ENCODE peak calls at places on chromosomes 13 and 19, in four cellular contexts. E is GM23248, Y is GM12878, H is PC-3. O is an unnamed sample.

GRCh38 chr13:93080166-93080565 is 146.4 kb upstream of the GPC6 start:
- DNase-seq in E (no peak), Y (no peak), H (no peak), O (no peak)

GRCh38 chr19:12665281-12665573 is 1.3 kb downstream of the MAN2B1 start:
- DNase-seq in E (no peak), Y (peak; percentile 61), H (no peak), O (no peak)

GRCh38 chr19:33416307-33417215 is 43.1 kb downstream of the CEBPG start:
- DNase-seq in E (peak; percentile 71), Y (no peak), H (peak; percentile 77), O (peak; percentile 3)

GRCh38 chr13:99614465-99614885 is 113.2 kb downstream of the TM9SF2 start:
- DNase-seq in E (no peak), Y (no peak), H (no peak), O (no peak)

GRCh38 chr13:108961542-108962125 is 332.2 kb downstream of the MYO16 start:
- DNase-seq in E (peak; percentile 67), Y (peak; percentile 24), H (peak; percentile 67), O (peak; percentile 85)

GRCh38 chr19:6709549-6709948 is 10.9 kb downstream of the C3 start:
- DNase-seq in E (no peak), Y (no peak), H (no peak), O (no peak)

GRCh38 chr13:102873653-102874052 is 27.8 kb downstream of the ERCC5 start:
- DNase-seq in E (peak; percentile 24), Y (no peak), H (peak; percentile 46), O (no peak)

GRCh38 chr19:48446579-48446978 is 796 bp downstream of the GRWD1 start:
- DNase-seq in E (no peak), Y (no peak), H (no peak), O (no peak)

GRCh38 chr13:46530084-46530935 is 22.7 kb upstream of the LRCH1 start:
- DNase-seq in E (peak; percentile 67), Y (no peak), H (peak; percentile 80), O (no peak)

GRCh38 chr13:84994582-84994981 is 804.6 kb downstream of the SLITRK6 start:
- DNase-seq in E (no peak), Y (no peak), H (peak; percentile 67), O (peak; percentile 26)

GRCh38 chr13:69959041-69959440 is 148.6 kb upstream of the ATXN8OS start:
- DNase-seq in E (no peak), Y (no peak), H (no peak), O (no peak)

GRCh38 chr13:29577135-29578051 is 18.1 kb downstream of the SLC7A1 start:
- DNase-seq in E (peak; percentile 70), Y (no peak), H (peak; percentile 32), O (no peak)

GRCh38 chr13:99033814-99034213 is 56.0 kb upstream of the DOCK9 start:
- DNase-seq in E (peak; percentile 62), Y (no peak), H (peak; percentile 48), O (no peak)

GRCh38 chr13:31175847-31176536 is 14.3 kb upstream of the HSPH1 start:
- DNase-seq in E (no peak), Y (no peak), H (no peak), O (no peak)

GRCh38 chr19:38155453-38155852 is 68.6 kb downstream of the DPF1 start:
- DNase-seq in E (peak; percentile 43), Y (no peak), H (no peak), O (no peak)

GRCh38 chr19:4402171-4403004 is at the start of gene CHAF1A:
- DNase-seq in E (peak; percentile 100), Y (peak; percentile 99), H (peak; percentile 98), O (peak; percentile 100)

GRCh38 chr13:34523401-34523800 is 418.7 kb upstream of the NBEA start:
- DNase-seq in E (no peak), Y (no peak), H (peak; percentile 40), O (no peak)

GRCh38 chr19:41547569-41547968 is 28.4 kb upstream of the CEACAM21 start:
- DNase-seq in E (no peak), Y (no peak), H (no peak), O (no peak)

DNA sequence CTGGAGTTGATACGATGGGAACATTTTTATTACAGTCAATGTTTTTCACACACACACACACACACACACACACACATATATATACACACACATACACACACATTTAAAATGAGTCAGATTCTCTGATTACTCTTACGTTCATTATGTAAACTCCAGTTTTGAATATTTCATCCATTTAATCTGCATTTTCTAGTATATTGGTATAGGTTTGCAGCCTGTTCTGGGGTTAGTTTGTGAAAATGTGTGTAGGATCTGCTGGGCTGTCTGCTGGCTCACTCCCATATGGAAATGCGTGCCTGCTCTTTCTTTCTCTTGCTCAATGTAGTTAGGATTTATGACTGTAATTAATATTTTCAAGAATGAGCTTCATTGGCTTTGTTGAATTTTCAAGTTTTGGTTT is 7.1 kb downstream of the LILRB2 start:
- DNase-seq in E (no peak), Y (no peak), H (no peak), O (no peak)
- TF ChIP-seq EZH2 in E (no peak), Y (no peak), H (no peak), O (no peak)

DNA sequence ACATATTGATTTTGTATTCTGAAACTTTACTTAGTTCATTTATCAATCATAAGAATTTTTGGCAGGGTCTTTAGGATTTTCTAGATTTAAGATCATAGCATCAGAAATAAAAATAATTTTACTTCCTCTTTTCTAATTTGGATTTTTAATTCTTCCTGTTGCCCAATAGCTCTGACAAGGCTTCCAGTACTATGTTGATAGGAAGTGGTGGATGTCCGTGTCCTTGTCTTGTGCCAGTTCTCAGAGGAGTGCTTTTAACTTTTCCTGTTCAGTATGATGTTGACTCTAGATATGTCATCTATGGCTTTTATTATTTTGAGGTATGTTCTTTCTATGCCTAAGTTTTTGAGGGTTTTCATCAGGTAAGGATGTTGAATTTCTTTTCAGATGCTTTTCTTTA is 7.6 kb upstream of the KIR2DL4 start:
- DNase-seq in E (no peak), Y (no peak), H (no peak), O (no peak)
- H3K9ac ChIP-seq in E (no peak overlapping the region), Y (no peak overlapping the region), H (no peak overlapping the region), O (no peak overlapping the region)

GRCh38 chr19:40216777-40217026 is 1.5 kb downstream of the TTC9B start:
- DNase-seq in E (no peak), Y (no peak), H (no peak), O (no peak)
- TF ChIP-seq EZH2 in E (peak; percentile 1), Y (no peak), H (no peak), O (no peak)

GRCh38 chr19:3055741-3056453 is 6.4 kb downstream of the TLE5 start:
- DNase-seq in E (no peak), Y (no peak), H (peak; percentile 81), O (no peak)

GRCh38 chr19:3054972-3055740 is 7.1 kb downstream of the TLE5 start:
- DNase-seq in E (no peak), Y (no peak), H (peak; percentile 49), O (no peak)

GRCh38 chr19:3053218-3053621 is 9.1 kb downstream of the TLE5 start:
- DNase-seq in E (no peak), Y (no peak), H (no peak), O (no peak)

GRCh38 chr19:3053780-3054179 is 8.5 kb downstream of the TLE5 start:
- DNase-seq in E (no peak), Y (no peak), H (no peak), O (no peak)

DNA sequence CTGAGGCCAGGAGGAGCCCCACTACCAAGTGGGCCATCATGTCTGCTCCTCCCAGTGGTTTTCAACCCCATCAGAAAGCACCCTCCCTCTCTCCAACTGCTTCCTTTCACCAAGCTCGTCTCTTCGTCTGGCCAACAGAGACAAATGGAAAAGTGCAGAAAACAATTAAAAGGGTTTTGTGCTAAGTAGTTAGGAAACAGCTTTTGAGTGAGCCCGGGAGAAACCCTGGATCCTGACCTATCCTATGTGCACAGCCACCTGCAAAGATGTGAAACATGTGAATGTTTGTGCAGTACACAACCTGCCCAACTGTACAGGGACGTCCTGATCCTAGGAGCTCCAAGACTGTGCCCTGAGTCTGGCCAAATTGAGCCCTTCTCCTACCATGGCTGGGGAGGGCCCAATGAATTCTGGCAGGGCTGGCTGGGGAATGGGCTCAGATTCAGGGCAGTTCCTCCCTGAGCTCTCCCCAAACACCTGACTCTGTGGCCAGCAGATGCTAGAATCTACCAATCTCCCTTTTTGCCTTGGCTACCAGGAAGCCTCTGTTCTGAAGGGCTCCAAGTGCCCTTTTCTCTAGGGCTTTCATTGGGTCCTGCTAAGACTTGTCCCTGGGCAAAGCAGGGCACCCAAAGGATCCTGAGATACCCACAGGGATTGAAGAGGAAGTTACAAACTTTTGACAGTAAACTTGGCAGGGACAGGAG is 7.9 kb downstream of the TLE5 start:
- DNase-seq in E (no peak), Y (no peak), H (no peak), O (no peak)
- H3K9ac ChIP-seq in E (no peak overlapping the region), Y (no peak overlapping the region), H (peak overlapping the region; percentile 17), O (no peak overlapping the region)

DNA sequence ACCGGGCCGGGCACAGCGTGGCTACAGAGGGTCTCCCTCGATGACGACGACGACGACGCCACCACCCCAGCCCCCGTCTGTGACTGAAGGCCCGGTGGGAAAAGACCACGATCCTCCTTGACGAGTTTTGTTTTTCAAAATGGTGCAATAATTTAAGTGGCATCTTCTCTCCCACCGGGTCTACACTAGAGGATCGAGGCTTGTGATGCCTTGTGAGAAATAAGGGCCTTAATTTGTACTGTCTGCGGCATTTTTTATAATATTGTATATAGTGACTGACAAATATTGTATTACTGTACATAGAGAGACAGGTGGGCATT is 2.5 kb downstream of the KLF2 start:
- DNase-seq in E (peak; percentile 28), Y (no peak), H (no peak), O (no peak)
- TF ChIP-seq EZH2 in E (no peak), Y (no peak), H (no peak), O (no peak)

DNA sequence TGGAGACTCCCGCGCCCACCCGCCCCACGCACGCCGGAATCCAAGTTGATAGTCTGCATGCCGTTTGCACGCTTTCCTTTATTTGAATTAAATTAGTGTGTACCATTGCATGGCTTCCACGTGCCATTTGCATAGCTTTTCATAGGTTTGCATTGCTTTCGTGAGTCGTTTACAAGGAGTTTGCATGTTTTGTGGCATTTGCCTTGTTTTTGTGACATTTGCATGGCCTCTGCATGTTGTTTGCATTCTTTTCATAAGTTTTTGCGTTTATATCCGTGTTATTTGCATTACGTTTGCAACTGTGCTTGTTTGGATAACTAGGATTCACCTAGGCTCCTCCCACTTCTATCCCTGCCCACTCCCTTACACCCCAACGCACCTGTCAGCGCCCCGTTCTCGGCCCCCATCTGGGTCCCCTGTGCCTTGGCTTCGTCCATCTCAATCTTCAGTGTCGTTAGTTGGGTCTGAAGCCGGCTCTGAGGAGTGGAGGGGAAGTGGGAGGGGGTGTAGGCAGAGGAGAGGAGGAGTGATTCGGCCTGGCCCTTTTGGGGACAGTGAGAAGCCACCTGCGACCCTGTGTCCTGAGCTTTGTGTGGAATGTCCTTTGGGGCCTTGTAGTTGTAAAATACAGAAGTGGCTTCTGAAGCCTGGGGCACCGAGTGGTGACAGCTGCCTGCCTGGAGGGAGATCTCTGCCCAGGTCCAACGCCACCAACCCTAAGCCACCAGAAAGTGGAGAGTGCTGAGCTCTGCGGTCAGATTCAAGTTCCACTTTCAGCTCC is 2.4 kb downstream of the CCDC194 start:
- DNase-seq in E (no peak), Y (no peak), H (no peak), O (no peak)
- H3K9ac ChIP-seq in E (peak overlapping the region; percentile 27), Y (no peak overlapping the region), H (peak overlapping the region; percentile 4), O (no peak overlapping the region)